ENCODE peak calls at places on chromosomes 13 and 19, in ten cellular contexts. I, S, Z, X, E, O, M, H, N and A are unnamed samples.

GRCh38 chr13:40640845-40641458 is 25.5 kb downstream of the FOXO1 start:
- DNase-seq in I (no peak), S (no peak), Z (no peak), X (no peak), E (no peak), O (no peak), M (no peak), H (no peak), N (no peak), A (no peak)

GRCh38 chr13:26529441-26529840 is 28.0 kb upstream of the WASF3 start:
- DNase-seq in I (peak), S (peak), Z (peak), X (peak), E (peak), O (no peak), M (no peak), H (peak), N (peak), A (peak)

GRCh38 chr19:5005096-5005495 is 36.2 kb downstream of the KDM4B start:
- DNase-seq in I (no peak), S (no peak), Z (no peak), X (no peak), E (no peak), O (no peak), M (peak), H (no peak), N (no peak), A (no peak)

GRCh38 chr19:14555918-14556661 is 15.8 kb downstream of the NDUFB7 start:
- DNase-seq in I (peak), S (no peak), Z (no peak), X (no peak), E (no peak), O (no peak), M (no peak), H (no peak), N (no peak), A (no peak)

GRCh38 chr13:48775804-48776203 is 122.1 kb downstream of the CYSLTR2 start:
- DNase-seq in I (peak), S (no peak), Z (no peak), X (peak), E (peak), O (no peak), M (no peak), H (no peak), N (no peak), A (peak)

GRCh38 chr19:36547001-36547732 is 19.1 kb upstream of the ZNF260 start:
- DNase-seq in I (peak), S (no peak), Z (no peak), X (no peak), E (no peak), O (no peak), M (no peak), H (no peak), N (no peak), A (no peak)

GRCh38 chr19:40799558-40800338 is 757 bp downstream of the EGLN2 start:
- DNase-seq in I (peak), S (no peak), Z (no peak), X (no peak), E (peak), O (peak), M (peak), H (peak), N (no peak), A (no peak)

GRCh38 chr19:45878043-45878794 is 7.7 kb downstream of the IRF2BP1 start:
- DNase-seq in I (peak), S (no peak), Z (peak), X (no peak), E (no peak), O (no peak), M (no peak), H (no peak), N (no peak), A (no peak)